ENCODE peak calls at places on chromosomes 2 and 18, in ten cellular contexts. One of them, this sample, is unnamed.

GRCh38 chr2:209864716-209865295 is 93.2 kb downstream of the UNC80 start:
- DNase-seq in iris pigment epithelial cell: no peak
- DNase-seq in kidney glomerular epithelial cell: no peak
- DNase-seq in H7: peak; percentile 5
- DNase-seq in AG08396: no peak
- DNase-seq in CD4-positive, CD25-positive, alpha-beta regulatory T cell: no peak
- DNase-seq in HuH-7.5: no peak
- DNase-seq in fibroblast of mammary gland: no peak
- DNase-seq in fibroblast of pulmonary artery: no peak
- DNase-seq in central memory CD8-positive, alpha-beta T cell: no peak
- DNase-seq in this sample: no peak

GRCh38 chr2:67650292-67651133 is 253.4 kb downstream of the ETAA1 start:
- DNase-seq in iris pigment epithelial cell: peak; percentile 95
- DNase-seq in kidney glomerular epithelial cell: peak; percentile 91
- DNase-seq in H7: peak; percentile 62
- DNase-seq in AG08396: peak; percentile 75
- DNase-seq in CD4-positive, CD25-positive, alpha-beta regulatory T cell: peak; percentile 1
- DNase-seq in HuH-7.5: peak; percentile 17
- DNase-seq in fibroblast of mammary gland: peak; percentile 94
- DNase-seq in fibroblast of pulmonary artery: peak; percentile 97
- DNase-seq in central memory CD8-positive, alpha-beta T cell: no peak
- DNase-seq in this sample: peak; percentile 43

GRCh38 chr18:9996104-9996503 is 82.3 kb downstream of the VAPA start:
- DNase-seq in iris pigment epithelial cell: no peak
- DNase-seq in kidney glomerular epithelial cell: no peak
- DNase-seq in H7: no peak
- DNase-seq in AG08396: no peak
- DNase-seq in CD4-positive, CD25-positive, alpha-beta regulatory T cell: no peak
- DNase-seq in HuH-7.5: no peak
- DNase-seq in fibroblast of mammary gland: no peak
- DNase-seq in fibroblast of pulmonary artery: no peak
- DNase-seq in central memory CD8-positive, alpha-beta T cell: no peak
- DNase-seq in this sample: no peak

GRCh38 chr18:35458677-35459441 is 38.9 kb downstream of the INO80C start:
- DNase-seq in iris pigment epithelial cell: peak; percentile 77
- DNase-seq in kidney glomerular epithelial cell: peak; percentile 87
- DNase-seq in H7: peak; percentile 22
- DNase-seq in AG08396: peak; percentile 62
- DNase-seq in CD4-positive, CD25-positive, alpha-beta regulatory T cell: peak; percentile 5
- DNase-seq in HuH-7.5: peak; percentile 48
- DNase-seq in fibroblast of mammary gland: peak; percentile 62
- DNase-seq in fibroblast of pulmonary artery: peak; percentile 74
- DNase-seq in central memory CD8-positive, alpha-beta T cell: no peak
- DNase-seq in this sample: no peak

GRCh38 chr2:48175254-48175653 is 269.0 kb upstream of the FBXO11 start:
- DNase-seq in iris pigment epithelial cell: peak; percentile 90
- DNase-seq in kidney glomerular epithelial cell: peak; percentile 7
- DNase-seq in H7: no peak
- DNase-seq in AG08396: peak; percentile 63
- DNase-seq in CD4-positive, CD25-positive, alpha-beta regulatory T cell: no peak
- DNase-seq in HuH-7.5: no peak
- DNase-seq in fibroblast of mammary gland: peak; percentile 52
- DNase-seq in fibroblast of pulmonary artery: peak; percentile 65
- DNase-seq in central memory CD8-positive, alpha-beta T cell: no peak
- DNase-seq in this sample: no peak

GRCh38 chr18:79275992-79276391 is 119.7 kb upstream of the NFATC1 start:
- DNase-seq in iris pigment epithelial cell: peak; percentile 33
- DNase-seq in kidney glomerular epithelial cell: no peak
- DNase-seq in H7: no peak
- DNase-seq in AG08396: no peak
- DNase-seq in CD4-positive, CD25-positive, alpha-beta regulatory T cell: peak; percentile 70
- DNase-seq in HuH-7.5: no peak
- DNase-seq in fibroblast of mammary gland: peak; percentile 20
- DNase-seq in fibroblast of pulmonary artery: peak; percentile 1
- DNase-seq in central memory CD8-positive, alpha-beta T cell: no peak
- DNase-seq in this sample: peak; percentile 11

GRCh38 chr18:53004798-53005197 is 664.8 kb downstream of the DCC start:
- DNase-seq in iris pigment epithelial cell: no peak
- DNase-seq in kidney glomerular epithelial cell: no peak
- DNase-seq in H7: peak; percentile 1
- DNase-seq in AG08396: no peak
- DNase-seq in CD4-positive, CD25-positive, alpha-beta regulatory T cell: no peak
- DNase-seq in HuH-7.5: no peak
- DNase-seq in fibroblast of mammary gland: no peak
- DNase-seq in fibroblast of pulmonary artery: no peak
- DNase-seq in central memory CD8-positive, alpha-beta T cell: no peak
- DNase-seq in this sample: no peak

GRCh38 chr2:1132328-1132964 is 181.8 kb downstream of the SNTG2 start:
- DNase-seq in iris pigment epithelial cell: no peak
- DNase-seq in kidney glomerular epithelial cell: peak; percentile 50
- DNase-seq in H7: no peak
- DNase-seq in AG08396: no peak
- DNase-seq in CD4-positive, CD25-positive, alpha-beta regulatory T cell: no peak
- DNase-seq in HuH-7.5: no peak
- DNase-seq in fibroblast of mammary gland: no peak
- DNase-seq in fibroblast of pulmonary artery: no peak
- DNase-seq in central memory CD8-positive, alpha-beta T cell: no peak
- DNase-seq in this sample: no peak

GRCh38 chr2:12534646-12535263 is 182.0 kb upstream of the TRIB2 start:
- DNase-seq in iris pigment epithelial cell: peak; percentile 97
- DNase-seq in kidney glomerular epithelial cell: peak; percentile 97
- DNase-seq in H7: no peak
- DNase-seq in AG08396: peak; percentile 79
- DNase-seq in CD4-positive, CD25-positive, alpha-beta regulatory T cell: no peak
- DNase-seq in HuH-7.5: no peak
- DNase-seq in fibroblast of mammary gland: peak; percentile 97
- DNase-seq in fibroblast of pulmonary artery: peak; percentile 87
- DNase-seq in central memory CD8-positive, alpha-beta T cell: no peak
- DNase-seq in this sample: no peak

GRCh38 chr2:51795248-51795888 is 763.4 kb upstream of the NRXN1 start:
- DNase-seq in iris pigment epithelial cell: no peak
- DNase-seq in kidney glomerular epithelial cell: no peak
- DNase-seq in H7: peak; percentile 28
- DNase-seq in AG08396: no peak
- DNase-seq in CD4-positive, CD25-positive, alpha-beta regulatory T cell: no peak
- DNase-seq in HuH-7.5: no peak
- DNase-seq in fibroblast of mammary gland: no peak
- DNase-seq in fibroblast of pulmonary artery: no peak
- DNase-seq in central memory CD8-positive, alpha-beta T cell: no peak
- DNase-seq in this sample: peak; percentile 5

GRCh38 chr2:16429431-16429830 is 236.2 kb downstream of the CYRIA start:
- DNase-seq in iris pigment epithelial cell: no peak
- DNase-seq in kidney glomerular epithelial cell: no peak
- DNase-seq in H7: peak; percentile 21
- DNase-seq in AG08396: no peak
- DNase-seq in CD4-positive, CD25-positive, alpha-beta regulatory T cell: no peak
- DNase-seq in HuH-7.5: no peak
- DNase-seq in fibroblast of mammary gland: no peak
- DNase-seq in fibroblast of pulmonary artery: no peak
- DNase-seq in central memory CD8-positive, alpha-beta T cell: no peak
- DNase-seq in this sample: no peak

GRCh38 chr2:233960203-233960602 is 43.0 kb downstream of the TRPM8 start:
- DNase-seq in iris pigment epithelial cell: no peak
- DNase-seq in kidney glomerular epithelial cell: no peak
- DNase-seq in H7: no peak
- DNase-seq in AG08396: no peak
- DNase-seq in CD4-positive, CD25-positive, alpha-beta regulatory T cell: no peak
- DNase-seq in HuH-7.5: no peak
- DNase-seq in fibroblast of mammary gland: no peak
- DNase-seq in fibroblast of pulmonary artery: no peak
- DNase-seq in central memory CD8-positive, alpha-beta T cell: no peak
- DNase-seq in this sample: no peak

GRCh38 chr2:228599297-228599696 is 417.8 kb upstream of the SPHKAP start:
- DNase-seq in iris pigment epithelial cell: no peak
- DNase-seq in kidney glomerular epithelial cell: no peak
- DNase-seq in H7: no peak
- DNase-seq in AG08396: no peak
- DNase-seq in CD4-positive, CD25-positive, alpha-beta regulatory T cell: no peak
- DNase-seq in HuH-7.5: no peak
- DNase-seq in fibroblast of mammary gland: no peak
- DNase-seq in fibroblast of pulmonary artery: no peak
- DNase-seq in central memory CD8-positive, alpha-beta T cell: no peak
- DNase-seq in this sample: no peak

GRCh38 chr2:189115126-189115525 is 64.4 kb downstream of the COL5A2 start:
- DNase-seq in iris pigment epithelial cell: no peak
- DNase-seq in kidney glomerular epithelial cell: peak; percentile 43
- DNase-seq in H7: no peak
- DNase-seq in AG08396: no peak
- DNase-seq in CD4-positive, CD25-positive, alpha-beta regulatory T cell: no peak
- DNase-seq in HuH-7.5: no peak
- DNase-seq in fibroblast of mammary gland: peak; percentile 56
- DNase-seq in fibroblast of pulmonary artery: peak; percentile 67
- DNase-seq in central memory CD8-positive, alpha-beta T cell: no peak
- DNase-seq in this sample: no peak

GRCh38 chr2:241064008-241064801 is 37.9 kb downstream of the MTERF4 start:
- DNase-seq in iris pigment epithelial cell: no peak
- DNase-seq in kidney glomerular epithelial cell: no peak
- DNase-seq in H7: peak; percentile 93
- DNase-seq in AG08396: no peak
- DNase-seq in CD4-positive, CD25-positive, alpha-beta regulatory T cell: peak; percentile 37
- DNase-seq in HuH-7.5: no peak
- DNase-seq in fibroblast of mammary gland: no peak
- DNase-seq in fibroblast of pulmonary artery: no peak
- DNase-seq in central memory CD8-positive, alpha-beta T cell: peak; percentile 27
- DNase-seq in this sample: no peak

GRCh38 chr2:158045362-158045761 is 56.3 kb upstream of the UPP2 start:
- DNase-seq in iris pigment epithelial cell: no peak
- DNase-seq in kidney glomerular epithelial cell: no peak
- DNase-seq in H7: peak; percentile 45
- DNase-seq in AG08396: no peak
- DNase-seq in CD4-positive, CD25-positive, alpha-beta regulatory T cell: no peak
- DNase-seq in HuH-7.5: peak; percentile 21
- DNase-seq in fibroblast of mammary gland: no peak
- DNase-seq in fibroblast of pulmonary artery: no peak
- DNase-seq in central memory CD8-positive, alpha-beta T cell: no peak
- DNase-seq in this sample: no peak

GRCh38 chr18:445090-445489 is 55.4 kb downstream of the COLEC12 start:
- DNase-seq in iris pigment epithelial cell: no peak
- DNase-seq in kidney glomerular epithelial cell: no peak
- DNase-seq in H7: no peak
- DNase-seq in AG08396: no peak
- DNase-seq in CD4-positive, CD25-positive, alpha-beta regulatory T cell: no peak
- DNase-seq in HuH-7.5: no peak
- DNase-seq in fibroblast of mammary gland: no peak
- DNase-seq in fibroblast of pulmonary artery: no peak
- DNase-seq in central memory CD8-positive, alpha-beta T cell: no peak
- DNase-seq in this sample: no peak

GRCh38 chr18:32919799-32920198 is 147.0 kb upstream of the KLHL14 start:
- DNase-seq in iris pigment epithelial cell: peak; percentile 52
- DNase-seq in kidney glomerular epithelial cell: peak; percentile 69
- DNase-seq in H7: peak; percentile 68
- DNase-seq in AG08396: no peak
- DNase-seq in CD4-positive, CD25-positive, alpha-beta regulatory T cell: peak; percentile 7
- DNase-seq in HuH-7.5: peak; percentile 23
- DNase-seq in fibroblast of mammary gland: peak; percentile 56
- DNase-seq in fibroblast of pulmonary artery: peak; percentile 3
- DNase-seq in central memory CD8-positive, alpha-beta T cell: no peak
- DNase-seq in this sample: no peak

GRCh38 chr2:182891611-182892010 is 25.2 kb upstream of the FRZB start:
- DNase-seq in iris pigment epithelial cell: no peak
- DNase-seq in kidney glomerular epithelial cell: no peak
- DNase-seq in H7: no peak
- DNase-seq in AG08396: no peak
- DNase-seq in CD4-positive, CD25-positive, alpha-beta regulatory T cell: no peak
- DNase-seq in HuH-7.5: no peak
- DNase-seq in fibroblast of mammary gland: no peak
- DNase-seq in fibroblast of pulmonary artery: no peak
- DNase-seq in central memory CD8-positive, alpha-beta T cell: no peak
- DNase-seq in this sample: no peak

GRCh38 chr2:169393068-169393590 is 30.8 kb upstream of the LRP2 start:
- DNase-seq in iris pigment epithelial cell: no peak
- DNase-seq in kidney glomerular epithelial cell: peak; percentile 30
- DNase-seq in H7: no peak
- DNase-seq in AG08396: no peak
- DNase-seq in CD4-positive, CD25-positive, alpha-beta regulatory T cell: no peak
- DNase-seq in HuH-7.5: no peak
- DNase-seq in fibroblast of mammary gland: no peak
- DNase-seq in fibroblast of pulmonary artery: no peak
- DNase-seq in central memory CD8-positive, alpha-beta T cell: no peak
- DNase-seq in this sample: no peak